ENCODE peak calls at places on chromosomes 13 and 19, in eight cellular contexts. Y is psoas muscle, V is cardiac muscle cell, D is caudate nucleus, G is RWPE1, J is neural progenitor cell, C is dorsolateral prefrontal cortex, R is fibroblast of lung. F is an unnamed sample.

GRCh38 chr13:110915874-110916670 is 1.2 kb upstream of the ANKRD10 start:
- DNase-seq in Y (no peak), V (no peak), D (no peak), G (peak; percentile 30), J (no peak), C (peak; percentile 35), R (peak; percentile 69), F (no peak)

GRCh38 chr13:93797463-93797862 is 570.9 kb downstream of the GPC6 start:
- DNase-seq in Y (no peak), V (no peak), D (no peak), G (no peak), J (no peak), C (no peak), R (no peak), F (no peak)

GRCh38 chr19:8311461-8312260 is 3.5 kb upstream of the CD320 start:
- DNase-seq in Y (peak; percentile 78), V (no peak), D (no peak), G (no peak), J (no peak), C (no peak), R (no peak), F (no peak)

GRCh38 chr13:91278291-91278690 is 69.2 kb upstream of the MIR17HG start:
- DNase-seq in Y (no peak), V (no peak), D (no peak), G (no peak), J (no peak), C (no peak), R (no peak), F (no peak)

GRCh38 chr13:66689628-66690027 is 540.5 kb downstream of the PCDH9 start:
- DNase-seq in Y (no peak), V (no peak), D (peak; percentile 32), G (no peak), J (peak; percentile 19), C (peak; percentile 47), R (peak; percentile 68), F (no peak)

GRCh38 chr19:866769-867300 is 7.4 kb downstream of the CFD start:
- DNase-seq in Y (no peak), V (no peak), D (no peak), G (no peak), J (no peak), C (no peak), R (no peak), F (no peak)

GRCh38 chr13:59318320-59318930 is 845.3 kb downstream of the DIAPH3 start:
- DNase-seq in Y (peak; percentile 64), V (peak; percentile 87), D (peak; percentile 68), G (peak; percentile 8), J (peak; percentile 91), C (peak; percentile 75), R (peak; percentile 64), F (no peak)

GRCh38 chr13:21657538-21657937 is 13.3 kb upstream of the FGF9 start:
- DNase-seq in Y (no peak), V (no peak), D (no peak), G (peak; percentile 82), J (no peak), C (no peak), R (peak; percentile 74), F (peak; percentile 78)

GRCh38 chr19:57559008-57559403 is 657 bp downstream of the ZNF550 start:
- DNase-seq in Y (no peak), V (peak; percentile 41), D (no peak), G (peak; percentile 51), J (peak; percentile 58), C (no peak), R (no peak), F (no peak)

GRCh38 chr19:13492128-13492527 is 14.2 kb downstream of the CACNA1A start:
- DNase-seq in Y (no peak), V (no peak), D (no peak), G (no peak), J (no peak), C (no peak), R (peak; percentile 2), F (no peak)

GRCh38 chr13:99655351-99656091 is 154.2 kb downstream of the TM9SF2 start:
- DNase-seq in Y (no peak), V (no peak), D (no peak), G (peak; percentile 78), J (peak; percentile 45), C (no peak), R (no peak), F (peak; percentile 78)

GRCh38 chr19:34430738-34431625 is 2.8 kb downstream of the UBA2 start:
- DNase-seq in Y (no peak), V (peak; percentile 52), D (no peak), G (peak; percentile 66), J (peak; percentile 66), C (no peak), R (peak; percentile 61), F (no peak)

GRCh38 chr13:110118106-110118505 is 188.9 kb downstream of the COL4A1 start:
- DNase-seq in Y (no peak), V (no peak), D (no peak), G (no peak), J (no peak), C (no peak), R (no peak), F (no peak)

GRCh38 chr13:111491659-111492058 is 171.2 kb downstream of the TEX29 start:
- DNase-seq in Y (no peak), V (no peak), D (no peak), G (no peak), J (no peak), C (no peak), R (no peak), F (no peak)

GRCh38 chr13:21850013-21851006 is 179.4 kb downstream of the FGF9 start:
- DNase-seq in Y (no peak), V (no peak), D (no peak), G (no peak), J (no peak), C (no peak), R (peak; percentile 5), F (no peak)

GRCh38 chr19:40147693-40148347 is 43.4 kb upstream of the MAP3K10 start:
- DNase-seq in Y (no peak), V (no peak), D (no peak), G (peak; percentile 63), J (no peak), C (no peak), R (peak; percentile 71), F (peak; percentile 16)

GRCh38 chr19:47729468-47729798 is 15.9 kb upstream of the NOP53 start:
- DNase-seq in Y (peak; percentile 79), V (no peak), D (no peak), G (peak; percentile 93), J (peak; percentile 33), C (no peak), R (peak; percentile 84), F (peak; percentile 78)

GRCh38 chr13:20398459-20398858 is 127.2 kb downstream of the CRYL1 start:
- DNase-seq in Y (no peak), V (no peak), D (no peak), G (no peak), J (no peak), C (no peak), R (no peak), F (no peak)

GRCh38 chr13:106561551-106562170 is 6.3 kb downstream of the ARGLU1 start:
- DNase-seq in Y (no peak), V (peak; percentile 40), D (no peak), G (no peak), J (peak; percentile 55), C (no peak), R (no peak), F (no peak)

GRCh38 chr13:87954116-87954515 is 282.9 kb downstream of the SLITRK5 start:
- DNase-seq in Y (no peak), V (no peak), D (no peak), G (no peak), J (no peak), C (no peak), R (peak; percentile 3), F (no peak)

GRCh38 chr13:101514695-101515275 is 62.3 kb downstream of the ITGBL1 start:
- DNase-seq in Y (no peak), V (peak; percentile 64), D (peak; percentile 19), G (peak; percentile 42), J (peak; percentile 62), C (no peak), R (peak; percentile 86), F (no peak)

GRCh38 chr19:6056282-6056741 is 54.0 kb downstream of the RFX2 start:
- DNase-seq in Y (no peak), V (no peak), D (no peak), G (no peak), J (no peak), C (peak; percentile 22), R (no peak), F (no peak)
- H3K27ac ChIP-seq in Y (peak overlapping the region; percentile 86), V (no peak overlapping the region), D (peak overlapping the region; percentile 88), G (peak overlapping the region; percentile 100), J (no peak overlapping the region), C (peak overlapping the region; percentile 81), R (peak overlapping the region; percentile 97), F (peak overlapping the region; percentile 86)

DNA sequence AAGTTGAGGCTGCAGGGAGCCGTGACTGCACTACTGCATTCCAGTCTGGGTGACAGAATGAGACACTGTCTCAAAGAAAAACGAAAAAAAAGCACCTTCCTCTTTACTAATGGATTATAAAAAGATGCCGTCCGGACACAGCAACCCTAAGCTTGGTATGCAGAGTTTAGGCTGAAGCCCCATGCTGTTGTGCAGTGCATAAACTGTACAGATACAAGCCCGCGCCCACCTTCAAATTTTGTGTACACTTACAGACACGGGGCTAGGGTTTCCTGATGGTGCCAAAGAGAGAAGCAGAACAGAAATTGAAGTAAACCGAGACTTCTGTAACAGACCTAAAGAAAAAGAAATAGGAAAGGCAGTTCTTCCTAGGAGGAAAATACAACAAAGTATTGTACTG is 9.0 kb downstream of the LPAR6 start:
- DNase-seq in Y (no peak), V (no peak), D (no peak), G (no peak), J (no peak), C (no peak), R (no peak), F (no peak)
- H3K27ac ChIP-seq in Y (no peak overlapping the region), V (no peak overlapping the region), D (peak overlapping the region; percentile 21), G (peak overlapping the region; percentile 58), J (no peak overlapping the region), C (peak overlapping the region; percentile 44), R (no peak overlapping the region), F (peak overlapping the region; percentile 90)

GRCh38 chr13:28441533-28441928 is 53.4 kb downstream of the FLT1 start:
- DNase-seq in Y (no peak), V (no peak), D (no peak), G (no peak), J (no peak), C (no peak), R (no peak), F (no peak)

GRCh38 chr13:28438067-28438466 is 56.9 kb downstream of the FLT1 start:
- DNase-seq in Y (no peak), V (no peak), D (no peak), G (no peak), J (no peak), C (no peak), R (no peak), F (no peak)

GRCh38 chr13:28442872-28443271 is 52.1 kb downstream of the FLT1 start:
- DNase-seq in Y (no peak), V (peak; percentile 41), D (no peak), G (no peak), J (no peak), C (no peak), R (no peak), F (no peak)

GRCh38 chr13:28438598-28439334 is 56.2 kb downstream of the FLT1 start:
- DNase-seq in Y (no peak), V (peak; percentile 40), D (no peak), G (no peak), J (no peak), C (no peak), R (no peak), F (no peak)

GRCh38 chr13:28440774-28441532 is 54.0 kb downstream of the FLT1 start:
- DNase-seq in Y (no peak), V (no peak), D (no peak), G (no peak), J (no peak), C (no peak), R (no peak), F (no peak)
- H3K27ac ChIP-seq in Y (no peak overlapping the region), V (no peak overlapping the region), D (no peak overlapping the region), G (no peak overlapping the region), J (no peak overlapping the region), C (no peak overlapping the region), R (no peak overlapping the region), F (no peak overlapping the region)

GRCh38 chr13:112759053-112759452 is 69.2 kb downstream of the ATP11A start:
- DNase-seq in Y (peak; percentile 27), V (no peak), D (no peak), G (no peak), J (no peak), C (no peak), R (no peak), F (no peak)
- H3K27ac ChIP-seq in Y (no peak overlapping the region), V (no peak overlapping the region), D (no peak overlapping the region), G (no peak overlapping the region), J (no peak overlapping the region), C (peak overlapping the region; percentile 99), R (no peak overlapping the region), F (no peak overlapping the region)